ENCODE peak calls at places on chromosomes 1 and 21, in six cellular contexts. V, T, F, R, Y and D are unnamed samples.

GRCh38 chr1:234573711-234574299 is 36.2 kb downstream of the IRF2BP2 start:
- DNase-seq in V (no peak), T (no peak), F (no peak), R (no peak), Y (no peak), D (peak)

GRCh38 chr1:235215453-235215852 is 54.4 kb upstream of the RBM34 start:
- DNase-seq in V (no peak), T (no peak), F (no peak), R (no peak), Y (no peak), D (no peak)

GRCh38 chr1:200445213-200445612 is 35.4 kb upstream of the ZNF281 start:
- DNase-seq in V (peak), T (no peak), F (no peak), R (no peak), Y (no peak), D (peak)

GRCh38 chr21:39097335-39097861 is 85.9 kb downstream of the PSMG1 start:
- DNase-seq in V (no peak), T (no peak), F (peak), R (no peak), Y (no peak), D (no peak)

GRCh38 chr1:233962878-233963277 is 58.4 kb downstream of the SLC35F3 start:
- DNase-seq in V (no peak), T (no peak), F (no peak), R (no peak), Y (no peak), D (no peak)

GRCh38 chr21:46079357-46080170 is 18.3 kb upstream of the COL6A2 start:
- DNase-seq in V (no peak), T (peak), F (no peak), R (no peak), Y (no peak), D (no peak)

GRCh38 chr1:107153033-107153432 is 12.2 kb downstream of the NTNG1 start:
- DNase-seq in V (peak), T (no peak), F (no peak), R (no peak), Y (no peak), D (no peak)

GRCh38 chr1:32816676-32817158 is 441 bp downstream of the YARS1 start:
- DNase-seq in V (peak), T (no peak), F (no peak), R (no peak), Y (no peak), D (no peak)

GRCh38 chr1:220682901-220683576 is 7.1 kb upstream of the C1orf115 start:
- DNase-seq in V (peak), T (no peak), F (no peak), R (no peak), Y (no peak), D (no peak)

GRCh38 chr1:30287976-30288375 is 435.4 kb downstream of the MATN1 start:
- DNase-seq in V (no peak), T (no peak), F (no peak), R (no peak), Y (no peak), D (no peak)

GRCh38 chr1:21822349-21822748 is 10.3 kb downstream of the LDLRAD2 start:
- DNase-seq in V (no peak), T (no peak), F (no peak), R (no peak), Y (no peak), D (no peak)

GRCh38 chr1:97433520-97434175 is 487.2 kb downstream of the DPYD start:
- DNase-seq in V (no peak), T (no peak), F (no peak), R (no peak), Y (no peak), D (peak)

GRCh38 chr1:14697371-14697770 is 98.9 kb downstream of the KAZN start:
- DNase-seq in V (no peak), T (no peak), F (no peak), R (no peak), Y (no peak), D (no peak)

GRCh38 chr21:37886726-37887309 is 29.4 kb downstream of the KCNJ6 start:
- DNase-seq in V (peak), T (no peak), F (no peak), R (no peak), Y (no peak), D (no peak)

GRCh38 chr21:30189763-30190162 is 23.2 kb upstream of the CLDN17 start:
- DNase-seq in V (no peak), T (no peak), F (no peak), R (no peak), Y (no peak), D (no peak)

GRCh38 chr1:58996341-58997059 is 212.7 kb upstream of the JUN start:
- DNase-seq in V (no peak), T (no peak), F (no peak), R (no peak), Y (no peak), D (no peak)

GRCh38 chr1:23478896-23479790 is 4.8 kb downstream of the ASAP3 start:
- DNase-seq in V (peak), T (no peak), F (no peak), R (no peak), Y (no peak), D (peak)

GRCh38 chr1:183304466-183305122 is 113.6 kb downstream of the NMNAT2 start:
- DNase-seq in V (no peak), T (no peak), F (no peak), R (no peak), Y (no peak), D (no peak)

GRCh38 chr1:89472253-89472652 is 52.4 kb upstream of the LRRC8B start:
- DNase-seq in V (no peak), T (no peak), F (no peak), R (no peak), Y (no peak), D (no peak)